ENCODE peak calls at places on chromosomes 12 and 14, in ten cellular contexts. N is GM23338, G is GM12865, S is psoas muscle, E is AG04450, W is mesendoderm, H is HCT116, J is skeletal muscle cell, L is MG63, B is A673. D is an unnamed sample.

GRCh38 chr12:27667540-27667939 is 28.7 kb upstream of the REP15 start:
- DNase-seq in N (no peak), G (no peak), S (peak), E (no peak), W (no peak), H (no peak), J (peak), L (peak), B (no peak), D (no peak)

GRCh38 chr12:64889434-64890216 is 65.2 kb downstream of the TBC1D30 start:
- DNase-seq in N (peak), G (no peak), S (no peak), E (no peak), W (peak), H (no peak), J (no peak), L (no peak), B (no peak), D (no peak)

GRCh38 chr14:33486499-33486898 is 464.4 kb downstream of the EGLN3 start:
- DNase-seq in N (no peak), G (no peak), S (no peak), E (no peak), W (peak), H (no peak), J (no peak), L (no peak), B (no peak), D (no peak)

GRCh38 chr14:51041853-51042252 is 53.1 kb downstream of the TRIM9 start:
- DNase-seq in N (no peak), G (no peak), S (no peak), E (no peak), W (peak), H (no peak), J (no peak), L (no peak), B (peak), D (no peak)

GRCh38 chr12:76664731-76665130 is 99.2 kb upstream of the ZDHHC17 start:
- DNase-seq in N (no peak), G (no peak), S (no peak), E (no peak), W (no peak), H (no peak), J (no peak), L (no peak), B (no peak), D (no peak)

GRCh38 chr12:111431772-111432171 is 26.0 kb downstream of the SH2B3 start:
- DNase-seq in N (no peak), G (no peak), S (no peak), E (no peak), W (no peak), H (no peak), J (no peak), L (no peak), B (no peak), D (no peak)

GRCh38 chr14:86481105-86481504 is 951.2 kb downstream of the FLRT2 start:
- DNase-seq in N (no peak), G (no peak), S (no peak), E (no peak), W (peak), H (no peak), J (no peak), L (no peak), B (no peak), D (no peak)

GRCh38 chr14:76456200-76456599 is 80.3 kb downstream of the ESRRB start:
- DNase-seq in N (peak), G (peak), S (no peak), E (no peak), W (peak), H (peak), J (no peak), L (peak), B (peak), D (peak)

GRCh38 chr12:57614178-57614947 is 3.1 kb downstream of the ARHGEF25 start:
- DNase-seq in N (peak), G (peak), S (peak), E (no peak), W (peak), H (peak), J (no peak), L (no peak), B (peak), D (peak)

GRCh38 chr14:103550451-103551337 is 11.8 kb downstream of the BAG5 start:
- DNase-seq in N (no peak), G (no peak), S (peak), E (no peak), W (no peak), H (no peak), J (no peak), L (no peak), B (no peak), D (no peak)

GRCh38 chr12:51773145-51773869 is 75.2 kb downstream of the FIGNL2 start:
- DNase-seq in N (no peak), G (no peak), S (no peak), E (peak), W (no peak), H (peak), J (peak), L (no peak), B (peak), D (peak)

GRCh38 chr12:62922539-62922938 is 12.4 kb downstream of the PPM1H start:
- DNase-seq in N (no peak), G (no peak), S (no peak), E (no peak), W (no peak), H (no peak), J (no peak), L (no peak), B (no peak), D (no peak)

GRCh38 chr14:95545769-95546168 is 10.9 kb downstream of the GLRX5 start:
- DNase-seq in N (no peak), G (no peak), S (no peak), E (peak), W (peak), H (peak), J (peak), L (no peak), B (peak), D (no peak)

GRCh38 chr12:54890339-54890738 is 36.0 kb downstream of the MUCL1 start:
- DNase-seq in N (no peak), G (no peak), S (no peak), E (no peak), W (no peak), H (no peak), J (no peak), L (no peak), B (no peak), D (no peak)

GRCh38 chr12:124543052-124543590 is 24.3 kb downstream of the NCOR2 start:
- DNase-seq in N (no peak), G (peak), S (no peak), E (no peak), W (peak), H (no peak), J (no peak), L (no peak), B (peak), D (no peak)

GRCh38 chr12:82687020-82687951 is 580 bp downstream of the TMTC2 start:
- DNase-seq in N (peak), G (peak), S (peak), E (no peak), W (peak), H (peak), J (no peak), L (peak), B (peak), D (no peak)

GRCh38 chr12:48157016-48157888 is at the start of gene ASB8:
- DNase-seq in N (peak), G (peak), S (peak), E (peak), W (peak), H (peak), J (peak), L (peak), B (peak), D (peak)
- H3K4me3 ChIP-seq in N (peak), G (peak), S (peak), E (peak), W (peak), H (peak), J (peak), L (peak), B (peak), D (peak)

DNA sequence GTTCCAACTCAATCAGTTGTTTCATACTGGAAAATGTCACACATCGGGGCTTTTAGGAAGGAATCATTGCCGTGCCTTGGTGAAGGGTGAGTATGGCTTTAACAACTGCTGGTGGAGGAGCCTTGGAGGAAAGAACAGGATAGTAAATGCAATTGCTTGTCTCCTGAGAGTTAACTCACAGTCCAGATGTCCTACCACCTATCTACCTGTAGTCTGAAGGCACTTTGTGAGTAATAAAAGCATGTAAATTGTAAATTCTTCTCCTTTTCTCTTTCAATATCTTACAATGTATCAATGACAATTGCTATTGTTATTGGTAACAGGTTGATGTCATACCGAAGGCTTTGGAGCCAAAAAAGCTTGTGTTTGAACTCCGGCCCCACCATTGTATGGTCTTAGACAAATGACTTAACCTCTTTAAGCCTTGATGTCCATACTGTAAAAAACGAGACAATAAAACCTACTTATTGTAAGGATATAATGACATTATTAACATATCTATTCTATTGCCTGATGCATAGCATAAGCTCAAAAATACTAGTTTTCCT is 397.4 kb downstream of the ADAMTS20 start:
- DNase-seq in N (peak), G (no peak), S (no peak), E (no peak), W (peak), H (no peak), J (no peak), L (no peak), B (no peak), D (no peak)
- H3K4me3 ChIP-seq in N (no peak), G (no peak), S (no peak), E (no peak), W (no peak), H (no peak), J (no peak), L (no peak), B (no peak), D (no peak)

GRCh38 chr14:102547067-102547466 is 37.5 kb upstream of the ANKRD9 start:
- DNase-seq in N (no peak), G (no peak), S (no peak), E (no peak), W (no peak), H (no peak), J (no peak), L (no peak), B (no peak), D (no peak)

GRCh38 chr14:102544745-102545460 is 35.3 kb upstream of the ANKRD9 start:
- DNase-seq in N (peak), G (peak), S (no peak), E (no peak), W (no peak), H (no peak), J (no peak), L (no peak), B (no peak), D (no peak)

GRCh38 chr14:102545461-102546265 is 36.1 kb upstream of the ANKRD9 start:
- DNase-seq in N (peak), G (no peak), S (no peak), E (peak), W (peak), H (no peak), J (no peak), L (no peak), B (peak), D (no peak)

GRCh38 chr14:102541771-102542170 is 32.2 kb upstream of the ANKRD9 start:
- DNase-seq in N (no peak), G (no peak), S (no peak), E (no peak), W (peak), H (no peak), J (no peak), L (no peak), B (no peak), D (no peak)

DNA sequence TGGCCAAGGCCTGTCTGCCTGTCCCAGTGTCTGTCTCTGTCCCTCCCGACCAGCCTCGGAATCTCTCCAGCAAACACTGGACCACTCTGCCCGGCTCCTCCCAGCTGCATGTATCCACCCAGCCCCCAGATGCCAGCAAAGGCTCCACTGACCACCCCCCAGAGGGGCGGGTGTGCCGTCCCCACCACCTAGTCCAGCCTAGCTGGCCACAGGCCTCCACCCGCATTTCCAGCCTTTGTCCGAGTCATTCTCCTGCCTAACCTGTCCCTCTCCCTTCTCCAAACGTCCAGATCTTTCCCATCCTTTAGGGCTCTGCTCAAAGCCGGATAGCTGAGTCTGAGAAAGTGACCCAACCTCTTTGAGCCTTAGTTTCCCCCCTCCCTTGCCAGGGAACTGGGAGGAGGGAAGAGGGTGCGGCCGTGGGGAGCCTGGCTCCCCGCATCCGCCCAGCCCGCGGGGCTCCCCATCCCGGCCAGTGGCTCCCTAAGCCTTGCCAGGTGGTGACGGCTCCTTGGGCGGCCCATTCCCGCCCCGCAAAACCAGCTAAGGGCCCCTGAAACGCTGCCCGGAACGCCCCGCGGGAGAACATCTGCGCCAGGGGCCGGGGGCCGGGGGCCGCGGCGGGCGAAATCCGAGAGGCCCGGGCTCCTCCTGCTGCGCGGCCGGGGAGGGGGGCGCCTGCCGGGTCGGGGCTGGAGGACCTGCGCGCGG is 34.6 kb upstream of the ANKRD9 start:
- DNase-seq in N (peak), G (no peak), S (no peak), E (no peak), W (peak), H (no peak), J (no peak), L (no peak), B (no peak), D (no peak)
- H3K4me3 ChIP-seq in N (peak), G (no peak), S (peak), E (no peak), W (no peak), H (no peak), J (no peak), L (no peak), B (no peak), D (no peak)

GRCh38 chr12:6167327-6168280 is 32.6 kb upstream of the CD9 start:
- DNase-seq in N (no peak), G (peak), S (no peak), E (peak), W (no peak), H (peak), J (peak), L (peak), B (no peak), D (peak)
- H3K4me3 ChIP-seq in N (no peak), G (no peak), S (no peak), E (peak), W (no peak), H (peak), J (no peak), L (no peak), B (no peak), D (no peak)

GRCh38 chr14:68843471-68844209 is 50.8 kb upstream of the ZFP36L1 start:
- DNase-seq in N (peak), G (peak), S (peak), E (peak), W (peak), H (peak), J (no peak), L (peak), B (peak), D (peak)
- H3K4me3 ChIP-seq in N (peak), G (no peak), S (peak), E (no peak), W (peak), H (peak), J (peak), L (no peak), B (peak), D (no peak)

GRCh38 chr12:115451151-115451784 is 767.3 kb upstream of the TBX3 start:
- DNase-seq in N (no peak), G (no peak), S (no peak), E (no peak), W (peak), H (no peak), J (no peak), L (no peak), B (no peak), D (no peak)

GRCh38 chr12:115450710-115451109 is 766.7 kb upstream of the TBX3 start:
- DNase-seq in N (no peak), G (no peak), S (no peak), E (no peak), W (peak), H (no peak), J (no peak), L (no peak), B (no peak), D (no peak)

GRCh38 chr12:115450017-115450416 is 766.0 kb upstream of the TBX3 start:
- DNase-seq in N (peak), G (no peak), S (no peak), E (no peak), W (peak), H (no peak), J (no peak), L (no peak), B (no peak), D (no peak)

GRCh38 chr12:115452751-115453281 is 768.8 kb upstream of the TBX3 start:
- DNase-seq in N (peak), G (no peak), S (no peak), E (no peak), W (peak), H (no peak), J (no peak), L (no peak), B (no peak), D (no peak)

GRCh38 chr12:115451785-115452736 is 768.1 kb upstream of the TBX3 start:
- DNase-seq in N (peak), G (peak), S (peak), E (no peak), W (peak), H (no peak), J (no peak), L (peak), B (peak), D (no peak)
- H3K4me3 ChIP-seq in N (peak), G (peak), S (peak), E (peak), W (peak), H (peak), J (peak), L (no peak), B (no peak), D (peak)

GRCh38 chr12:93794738-93795137 is 117.6 kb downstream of the CRADD start:
- DNase-seq in N (no peak), G (peak), S (no peak), E (no peak), W (no peak), H (no peak), J (no peak), L (no peak), B (no peak), D (no peak)
- H3K4me3 ChIP-seq in N (no peak), G (no peak), S (no peak), E (no peak), W (no peak), H (no peak), J (no peak), L (no peak), B (no peak), D (no peak)

DNA sequence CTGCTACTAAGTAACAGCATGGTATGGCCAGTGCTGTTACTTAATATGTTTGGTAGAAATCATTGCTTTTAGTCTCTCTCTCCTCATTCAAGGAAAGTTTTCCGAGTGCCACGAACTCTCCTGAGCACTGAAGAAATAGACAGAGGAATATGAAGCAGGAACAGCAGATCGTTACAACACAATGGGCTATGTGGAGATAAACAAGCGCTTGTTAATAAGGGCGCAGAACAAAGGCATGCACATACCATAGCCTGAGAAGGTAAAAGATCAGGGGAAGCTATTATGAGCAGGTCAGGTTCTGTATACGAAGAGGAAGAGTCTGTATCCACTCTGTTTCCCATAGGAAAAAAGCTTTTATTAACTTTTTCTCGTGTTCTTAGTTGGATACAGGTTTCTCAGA is 156.2 kb upstream of the CPNE8 start:
- DNase-seq in N (no peak), G (no peak), S (no peak), E (no peak), W (no peak), H (no peak), J (no peak), L (no peak), B (no peak), D (no peak)
- H3K4me3 ChIP-seq in N (no peak), G (no peak), S (no peak), E (no peak), W (no peak), H (no peak), J (no peak), L (no peak), B (no peak), D (no peak)

GRCh38 chr12:2035421-2036080 is 17.2 kb upstream of the CACNA1C start:
- DNase-seq in N (no peak), G (no peak), S (no peak), E (no peak), W (no peak), H (no peak), J (no peak), L (no peak), B (no peak), D (no peak)

GRCh38 chr12:2039034-2039433 is 13.8 kb upstream of the CACNA1C start:
- DNase-seq in N (no peak), G (no peak), S (no peak), E (no peak), W (no peak), H (no peak), J (no peak), L (no peak), B (no peak), D (no peak)

GRCh38 chr12:2034633-2035420 is 18.0 kb upstream of the CACNA1C start:
- DNase-seq in N (peak), G (peak), S (peak), E (no peak), W (peak), H (peak), J (no peak), L (peak), B (peak), D (peak)
- H3K4me3 ChIP-seq in N (peak), G (peak), S (peak), E (peak), W (no peak), H (peak), J (peak), L (peak), B (peak), D (no peak)